ENCODE peak calls at places on chromosomes 1 and 21, in four cellular contexts. N is pancreas, Q is IMR-90, H is psoas muscle. Z is an unnamed sample. For H3K9me3 and H3K4me1, the result is how much of the 10 kb centered on the place peaks cover.

GRCh38 chr1:1552263-1552639 is 11.8 kb upstream of the TMEM240 start:
- DNase-seq in Q (no peak), N (no peak), H (no peak), Z (peak)

GRCh38 chr1:41504126-41505035 is 19.9 kb upstream of the EDN2 start:
- DNase-seq in Q (peak), H (no peak), N (no peak), Z (peak)

GRCh38 chr1:8347635-8348034 is 29.7 kb downstream of the SLC45A1 start:
- DNase-seq in N (no peak), Q (no peak), H (peak), Z (peak)

GRCh38 chr21:27477321-27477720 is 510.4 kb upstream of the ADAMTS5 start:
- DNase-seq in Q (peak), N (no peak), H (no peak), Z (no peak)

GRCh38 chr1:185328204-185328728 is 11.2 kb upstream of the IVNS1ABP start:
- DNase-seq in H (no peak), Q (no peak), N (no peak), Z (no peak)

GRCh38 chr1:209106237-209106741 is 477.2 kb upstream of the CAMK1G start:
- DNase-seq in N (no peak), H (no peak), Q (peak), Z (peak)

GRCh38 chr21:41121785-41122415 is 46.1 kb upstream of the BACE2 start:
- DNase-seq in N (peak), Q (peak), H (peak), Z (peak)

GRCh38 chr1:170513138-170513537 is 18.8 kb upstream of the GORAB start:
- DNase-seq in H (no peak), N (no peak), Q (no peak), Z (no peak)

GRCh38 chr1:236515443-236515958 is 8.3 kb upstream of the LGALS8 start:
- DNase-seq in Q (no peak), N (peak), H (no peak), Z (no peak)

GRCh38 chr1:34262921-34263320 is 86.2 kb downstream of the C1orf94 start:
- DNase-seq in Q (no peak), N (no peak), H (no peak), Z (no peak)

GRCh38 chr1:50993645-50994044 is 23.6 kb downstream of the CDKN2C start:
- DNase-seq in Q (no peak), N (no peak), H (no peak), Z (no peak)

GRCh38 chr1:168686666-168687065 is 42.3 kb downstream of the DPT start:
- DNase-seq in N (no peak), Q (no peak), H (no peak), Z (no peak)

GRCh38 chr1:22494943-22495579 is 43.4 kb downstream of the ZBTB40 start:
- DNase-seq in Q (no peak), H (no peak), N (no peak), Z (no peak)

GRCh38 chr1:155086182-155086741 is 7.6 kb downstream of the EFNA3 start:
- DNase-seq in N (no peak), Q (no peak), H (peak), Z (peak)

GRCh38 chr1:55081188-55081904 is 42.0 kb downstream of the PCSK9 start:
- DNase-seq in N (no peak), H (no peak), Q (peak), Z (no peak)

GRCh38 chr21:44998086-44998620 is 58.3 kb downstream of the SLX9 start:
- DNase-seq in Q (no peak), H (peak), N (no peak), Z (no peak)

GRCh38 chr1:156106624-156107488 is 7.7 kb upstream of the LMNA start:
- DNase-seq in N (no peak), H (no peak), Q (peak), Z (peak)

GRCh38 chr1:7893529-7894180 is 40.8 kb upstream of the UTS2 start:
- DNase-seq in Q (peak), N (no peak), H (no peak), Z (no peak)

GRCh38 chr21:45016491-45017375 is 57.6 kb upstream of the ADARB1 start:
- DNase-seq in N (no peak), H (peak), Q (no peak), Z (no peak)

GRCh38 chr21:39051561-39051949 is 131.7 kb downstream of the PSMG1 start:
- DNase-seq in H (no peak), Q (peak), N (no peak), Z (no peak)

GRCh38 chr1:31707711-31708110 is 3.9 kb upstream of the COL16A1 start:
- DNase-seq in N (no peak), H (no peak), Q (peak), Z (no peak)

GRCh38 chr1:237953238-237953637 is 62.5 kb upstream of the ZP4 start:
- DNase-seq in H (no peak), Q (no peak), N (no peak), Z (no peak)

GRCh38 chr1:66246371-66247262 is 287.3 kb upstream of the SGIP1 start:
- DNase-seq in H (no peak), Q (no peak), N (no peak), Z (no peak)

GRCh38 chr1:20787100-20787774 is at the start of gene HP1BP3:
- DNase-seq in Q (peak), H (peak), N (peak), Z (peak)

GRCh38 chr1:155063550-155064108 is at the start of gene EFNA4:
- DNase-seq in Q (peak), H (peak), N (peak), Z (peak)

GRCh38 chr1:179828554-179829110 is 49.0 kb downstream of the TOR1AIP2 start:
- DNase-seq in N (no peak), Q (no peak), H (no peak), Z (no peak)

GRCh38 chr1:237613984-237614383 is 276.7 kb downstream of the ZP4 start:
- DNase-seq in H (no peak), N (no peak), Q (no peak), Z (no peak)

GRCh38 chr1:166814611-166815010 is 24.7 kb upstream of the POGK start:
- DNase-seq in Q (peak), H (no peak), N (no peak), Z (no peak)

GRCh38 chr1:166822385-166822784 is 16.9 kb upstream of the POGK start:
- DNase-seq in H (no peak), Q (no peak), N (no peak), Z (no peak)

GRCh38 chr1:166819982-166820381 is 19.3 kb upstream of the POGK start:
- DNase-seq in H (no peak), N (no peak), Q (no peak), Z (no peak)
- H3K9me3 ChIP-seq in H (under half), N (under half), Q (under half), Z (under half)

DNA sequence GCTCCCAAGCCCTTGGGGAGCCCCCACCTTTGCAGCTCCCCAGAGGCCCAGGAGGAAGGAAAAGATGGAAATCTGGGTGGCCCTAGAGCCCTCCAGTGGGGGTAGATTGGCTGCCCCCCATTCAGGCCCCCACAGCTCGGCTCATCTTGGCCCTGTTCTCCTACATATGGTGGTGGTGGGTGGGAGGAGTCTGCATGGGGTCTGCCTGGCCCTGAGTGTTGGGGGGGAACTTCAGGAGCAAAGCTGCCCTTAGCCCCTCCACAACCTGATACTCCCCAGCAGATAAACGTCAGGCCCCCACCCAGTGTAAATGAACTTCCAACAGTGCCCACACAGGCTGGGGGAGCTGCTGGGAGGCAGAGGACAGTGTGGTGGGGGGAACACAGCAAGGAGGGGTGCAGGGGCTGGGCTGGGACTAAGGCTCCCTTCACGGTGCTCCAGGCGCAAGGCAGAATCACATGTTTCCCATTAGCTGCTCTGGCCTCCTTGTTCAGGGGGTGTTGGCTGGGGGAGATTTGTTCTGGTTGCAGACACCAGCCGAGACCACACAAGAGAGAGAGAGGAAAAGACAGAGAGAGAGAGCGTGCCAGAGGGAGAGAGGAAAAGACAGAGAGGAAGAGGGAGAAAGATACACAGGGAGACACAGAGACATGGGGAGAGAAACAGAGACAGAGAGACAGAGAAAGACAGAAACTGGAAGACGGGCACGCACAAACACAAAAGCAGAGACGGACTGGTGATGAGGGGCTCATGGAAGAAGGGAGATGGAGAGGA is 42.6 kb downstream of the AHDC1 start:
- DNase-seq in N (no peak), Q (no peak), H (no peak), Z (peak)
- H3K4me1 ChIP-seq in N (under half), Q (under half), H (half or more), Z (under half)

DNA sequence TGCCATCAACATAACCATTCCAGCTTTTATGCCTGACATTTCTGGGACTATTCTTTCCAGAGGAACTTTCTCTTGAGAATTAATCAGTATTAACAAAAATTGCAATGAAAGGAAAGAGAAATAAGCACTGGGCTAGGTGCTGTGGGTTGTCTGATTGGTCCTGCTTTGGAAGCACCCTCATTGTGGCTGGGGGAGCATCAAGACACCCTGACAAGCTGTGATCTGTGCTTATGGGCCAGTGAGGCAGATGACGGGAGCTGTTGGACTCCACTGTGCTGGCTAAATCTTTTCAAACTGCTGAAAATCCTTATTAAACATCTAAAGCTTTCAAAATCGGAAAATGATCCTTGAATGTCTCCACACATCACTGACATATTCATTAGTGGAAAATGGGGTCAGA is 20.0 kb downstream of the UBASH3A start:
- DNase-seq in H (no peak), N (no peak), Q (no peak), Z (no peak)
- H3K4me3 ChIP-seq in H (no peak), N (no peak), Q (no peak), Z (no peak)

GRCh38 chr1:79929356-79929755 is 922.8 kb upstream of the ADGRL4 start:
- DNase-seq in H (no peak), Q (peak), N (no peak), Z (no peak)
- H3K9me3 ChIP-seq in H (under half), Q (under half), N (under half), Z (under half)

DNA sequence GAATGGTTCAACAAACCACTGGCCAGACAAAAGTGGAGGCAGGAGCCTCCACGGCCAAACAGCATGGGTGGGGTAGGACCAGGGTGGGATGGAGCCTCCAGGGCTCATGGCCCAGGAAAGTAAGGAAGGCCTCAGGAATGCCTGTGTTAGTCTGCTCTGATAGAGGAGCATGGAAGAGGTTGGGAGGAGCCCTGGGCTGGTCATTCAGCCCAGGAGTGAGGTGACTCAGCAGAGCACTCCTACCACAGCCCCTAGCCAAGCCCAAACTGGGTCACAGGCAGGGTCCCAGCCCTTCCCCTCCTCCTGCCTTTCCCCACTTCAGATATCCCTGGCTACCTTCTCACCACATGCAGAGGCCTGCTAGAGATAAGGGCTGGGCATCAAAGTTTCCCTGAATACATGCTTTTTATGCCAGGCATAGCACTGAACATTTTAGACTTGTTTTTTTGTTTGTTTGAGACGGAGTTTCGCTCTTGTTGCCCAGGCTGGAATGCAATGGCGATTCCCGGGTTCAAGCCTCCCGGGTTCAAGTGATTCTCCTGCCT is 3.1 kb upstream of the SHISA4 start:
- DNase-seq in H (peak), Q (peak), N (no peak), Z (no peak)
- H3K4me1 ChIP-seq in H (half or more), Q (under half), N (under half), Z (under half)

DNA sequence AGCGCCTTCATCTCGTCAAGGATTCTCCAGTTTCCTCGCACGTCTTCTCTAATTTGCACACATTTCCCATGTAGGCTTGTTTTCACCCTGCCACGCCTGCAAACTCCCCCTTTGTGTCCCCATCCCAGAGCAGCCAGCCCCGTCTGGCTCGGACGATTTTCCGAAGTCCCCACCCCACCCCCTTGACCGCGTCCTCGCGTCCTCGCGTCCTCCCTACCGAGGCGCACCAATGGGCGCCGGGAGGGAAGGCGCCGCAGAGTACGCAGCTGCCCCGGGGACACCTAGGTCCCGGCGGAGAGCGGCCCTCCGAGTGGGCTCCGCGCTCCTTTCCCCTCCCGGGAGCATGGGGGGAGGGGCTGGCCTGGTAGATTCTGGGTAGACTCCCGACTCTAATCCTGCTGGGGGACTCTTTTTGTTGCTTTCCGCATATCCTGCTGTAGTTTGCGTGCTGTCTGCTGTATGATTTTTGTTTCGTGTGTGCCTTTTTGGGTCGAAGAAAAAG is 1.3 kb downstream of the CACHD1 start:
- DNase-seq in N (peak), H (peak), Q (no peak), Z (peak)
- H3K4me3 ChIP-seq in N (peak), H (peak), Q (peak), Z (peak)

DNA sequence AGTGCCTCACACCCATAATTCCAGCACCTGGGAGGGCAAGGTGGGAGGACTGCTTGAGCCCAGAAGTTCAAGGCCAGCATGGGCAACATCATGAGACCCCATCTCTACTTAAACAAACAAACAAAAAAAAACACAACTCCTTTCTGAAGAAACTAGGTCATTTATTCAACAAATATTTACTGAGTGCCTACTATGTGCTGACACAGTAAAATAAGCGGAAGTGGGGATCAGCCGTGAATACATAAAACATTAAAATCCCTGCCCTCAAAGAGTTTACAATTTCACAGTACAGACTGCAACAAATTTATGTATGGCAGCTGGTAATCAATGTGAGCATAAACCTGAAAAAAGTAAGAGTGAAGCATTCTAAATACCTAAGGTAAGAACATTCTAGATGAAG is 65.3 kb downstream of the TUT4 start:
- DNase-seq in H (no peak), Q (no peak), N (no peak), Z (no peak)
- H3K9me3 ChIP-seq in H (under half), Q (under half), N (under half), Z (under half)

DNA sequence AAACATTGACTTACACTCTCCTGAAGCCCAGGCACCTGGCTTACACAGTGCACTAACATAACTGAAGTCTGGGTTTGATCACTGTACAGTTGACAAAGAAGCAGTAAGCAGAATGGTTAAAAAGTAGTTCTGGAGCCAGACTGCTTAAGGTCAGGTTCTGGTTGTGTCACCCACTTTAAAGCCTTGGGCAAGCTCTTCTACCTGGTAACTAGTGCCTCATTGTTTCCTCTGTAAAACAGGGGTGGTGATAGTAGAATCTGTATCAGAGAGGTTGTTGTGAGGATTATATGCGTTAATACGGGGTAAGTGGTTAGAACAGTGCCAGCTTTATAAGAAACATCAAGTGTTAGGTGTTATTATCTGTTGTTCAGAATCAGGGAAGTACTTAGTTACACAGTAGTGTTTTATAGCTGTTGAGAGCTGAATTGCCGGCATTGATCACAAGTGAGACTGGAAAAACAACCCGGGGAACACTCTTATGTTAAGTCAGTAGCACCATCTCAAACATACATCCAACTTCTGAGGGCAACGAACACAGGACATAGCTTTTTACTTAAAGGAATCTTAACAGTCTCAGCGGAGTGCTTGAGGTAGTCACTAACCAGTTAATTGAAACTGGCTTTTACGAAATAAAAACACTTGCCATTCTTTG is 3.7 kb downstream of the BACH1 start:
- DNase-seq in Q (peak), H (no peak), N (no peak), Z (no peak)
- H3K4me1 ChIP-seq in Q (under half), H (half or more), N (half or more), Z (under half)